ENCODE peak calls at places on chromosomes 1 and 21, in six cellular contexts. One of them, this sample, is unnamed. For H3K79me2, the result is how much of the 10 kb centered on the place peaks cover.

GRCh38 chr1:150629115-150629928 is at the start of gene ENSA:
- DNase-seq in HCT116: peak
- DNase-seq in MM.1S: peak
- DNase-seq in hepatocyte: peak
- DNase-seq in mammary epithelial cell: peak
- DNase-seq in fibroblast of lung: peak
- DNase-seq in this sample: peak

GRCh38 chr1:223770621-223771315 is 58.4 kb downstream of the CAPN2 start:
- DNase-seq in HCT116: no peak
- DNase-seq in MM.1S: peak
- DNase-seq in hepatocyte: no peak
- DNase-seq in mammary epithelial cell: no peak
- DNase-seq in fibroblast of lung: no peak
- DNase-seq in this sample: no peak

GRCh38 chr21:41086551-41086950 is 81.4 kb upstream of the BACE2 start:
- DNase-seq in HCT116: no peak
- DNase-seq in MM.1S: no peak
- DNase-seq in hepatocyte: no peak
- DNase-seq in mammary epithelial cell: no peak
- DNase-seq in fibroblast of lung: no peak
- DNase-seq in this sample: no peak

GRCh38 chr1:183804916-183805734 is at the start of gene RGL1:
- DNase-seq in HCT116: peak
- DNase-seq in MM.1S: peak
- DNase-seq in hepatocyte: peak
- DNase-seq in mammary epithelial cell: peak
- DNase-seq in fibroblast of lung: peak
- DNase-seq in this sample: no peak

GRCh38 chr1:76690784-76691183 is 176.5 kb upstream of the ST6GALNAC5 start:
- DNase-seq in HCT116: peak
- DNase-seq in MM.1S: no peak
- DNase-seq in hepatocyte: peak
- DNase-seq in mammary epithelial cell: no peak
- DNase-seq in fibroblast of lung: peak
- DNase-seq in this sample: no peak

GRCh38 chr21:25895565-25896205 is 160.9 kb downstream of the GABPA start:
- DNase-seq in HCT116: no peak
- DNase-seq in MM.1S: peak
- DNase-seq in hepatocyte: no peak
- DNase-seq in mammary epithelial cell: peak
- DNase-seq in fibroblast of lung: peak
- DNase-seq in this sample: no peak

GRCh38 chr1:25610822-25611630 is 5.6 kb upstream of the MAN1C1 start:
- DNase-seq in HCT116: peak
- DNase-seq in MM.1S: no peak
- DNase-seq in hepatocyte: no peak
- DNase-seq in mammary epithelial cell: no peak
- DNase-seq in fibroblast of lung: no peak
- DNase-seq in this sample: no peak

GRCh38 chr21:25818156-25818950 is 83.6 kb downstream of the GABPA start:
- DNase-seq in HCT116: no peak
- DNase-seq in MM.1S: peak
- DNase-seq in hepatocyte: no peak
- DNase-seq in mammary epithelial cell: no peak
- DNase-seq in fibroblast of lung: no peak
- DNase-seq in this sample: peak

GRCh38 chr1:18946550-18947381 is 9.7 kb downstream of the IFFO2 start:
- DNase-seq in HCT116: no peak
- DNase-seq in MM.1S: no peak
- DNase-seq in hepatocyte: no peak
- DNase-seq in mammary epithelial cell: no peak
- DNase-seq in fibroblast of lung: no peak
- DNase-seq in this sample: no peak

GRCh38 chr1:64598100-64598571 is 128.2 kb downstream of the CACHD1 start:
- DNase-seq in HCT116: no peak
- DNase-seq in MM.1S: no peak
- DNase-seq in hepatocyte: peak
- DNase-seq in mammary epithelial cell: peak
- DNase-seq in fibroblast of lung: peak
- DNase-seq in this sample: no peak

GRCh38 chr1:162633327-162633762 is 1.1 kb downstream of the DDR2 start:
- DNase-seq in HCT116: no peak
- DNase-seq in MM.1S: peak
- DNase-seq in hepatocyte: peak
- DNase-seq in mammary epithelial cell: no peak
- DNase-seq in fibroblast of lung: peak
- DNase-seq in this sample: no peak

GRCh38 chr21:45326834-45327457 is 39.3 kb upstream of the POFUT2 start:
- DNase-seq in HCT116: no peak
- DNase-seq in MM.1S: no peak
- DNase-seq in hepatocyte: no peak
- DNase-seq in mammary epithelial cell: no peak
- DNase-seq in fibroblast of lung: no peak
- DNase-seq in this sample: no peak

GRCh38 chr1:63063367-63063766 is 259.0 kb upstream of the FOXD3 start:
- DNase-seq in HCT116: no peak
- DNase-seq in MM.1S: no peak
- DNase-seq in hepatocyte: no peak
- DNase-seq in mammary epithelial cell: no peak
- DNase-seq in fibroblast of lung: no peak
- DNase-seq in this sample: no peak

GRCh38 chr1:6259491-6260362 is 1.2 kb downstream of the GPR153 start:
- DNase-seq in HCT116: peak
- DNase-seq in MM.1S: peak
- DNase-seq in hepatocyte: peak
- DNase-seq in mammary epithelial cell: peak
- DNase-seq in fibroblast of lung: peak
- DNase-seq in this sample: peak

GRCh38 chr1:55584521-55585401 is 369.6 kb upstream of the USP24 start:
- DNase-seq in HCT116: no peak
- DNase-seq in MM.1S: no peak
- DNase-seq in hepatocyte: peak
- DNase-seq in mammary epithelial cell: peak
- DNase-seq in fibroblast of lung: peak
- DNase-seq in this sample: no peak

GRCh38 chr1:81264976-81265375 is 535.8 kb upstream of the ADGRL2 start:
- DNase-seq in HCT116: no peak
- DNase-seq in MM.1S: no peak
- DNase-seq in hepatocyte: no peak
- DNase-seq in mammary epithelial cell: no peak
- DNase-seq in fibroblast of lung: no peak
- DNase-seq in this sample: no peak

GRCh38 chr1:32151319-32151787 is 28.1 kb upstream of the TXLNA start:
- DNase-seq in HCT116: no peak
- DNase-seq in MM.1S: no peak
- DNase-seq in hepatocyte: peak
- DNase-seq in mammary epithelial cell: peak
- DNase-seq in fibroblast of lung: peak
- DNase-seq in this sample: no peak

GRCh38 chr1:242185728-242186127 is 186.8 kb upstream of the MAP1LC3C start:
- DNase-seq in HCT116: no peak
- DNase-seq in MM.1S: no peak
- DNase-seq in hepatocyte: no peak
- DNase-seq in mammary epithelial cell: no peak
- DNase-seq in fibroblast of lung: no peak
- DNase-seq in this sample: no peak

GRCh38 chr1:17318262-17318661 is 10.3 kb downstream of the PADI4 start:
- DNase-seq in HCT116: no peak
- DNase-seq in MM.1S: no peak
- DNase-seq in hepatocyte: no peak
- DNase-seq in mammary epithelial cell: no peak
- DNase-seq in fibroblast of lung: no peak
- DNase-seq in this sample: no peak

GRCh38 chr1:11499825-11500331 is 20.9 kb downstream of the DISP3 start:
- DNase-seq in HCT116: no peak
- DNase-seq in MM.1S: no peak
- DNase-seq in hepatocyte: no peak
- DNase-seq in mammary epithelial cell: no peak
- DNase-seq in fibroblast of lung: no peak
- DNase-seq in this sample: no peak

GRCh38 chr1:34928865-34929496 is 469 bp downstream of the DLGAP3 start:
- DNase-seq in HCT116: no peak
- DNase-seq in MM.1S: no peak
- DNase-seq in hepatocyte: peak
- DNase-seq in mammary epithelial cell: no peak
- DNase-seq in fibroblast of lung: no peak
- DNase-seq in this sample: no peak

GRCh38 chr1:83583351-83584014 is 415.4 kb downstream of the TTLL7 start:
- DNase-seq in HCT116: no peak
- DNase-seq in MM.1S: no peak
- DNase-seq in hepatocyte: peak
- DNase-seq in mammary epithelial cell: no peak
- DNase-seq in fibroblast of lung: no peak
- DNase-seq in this sample: no peak

DNA sequence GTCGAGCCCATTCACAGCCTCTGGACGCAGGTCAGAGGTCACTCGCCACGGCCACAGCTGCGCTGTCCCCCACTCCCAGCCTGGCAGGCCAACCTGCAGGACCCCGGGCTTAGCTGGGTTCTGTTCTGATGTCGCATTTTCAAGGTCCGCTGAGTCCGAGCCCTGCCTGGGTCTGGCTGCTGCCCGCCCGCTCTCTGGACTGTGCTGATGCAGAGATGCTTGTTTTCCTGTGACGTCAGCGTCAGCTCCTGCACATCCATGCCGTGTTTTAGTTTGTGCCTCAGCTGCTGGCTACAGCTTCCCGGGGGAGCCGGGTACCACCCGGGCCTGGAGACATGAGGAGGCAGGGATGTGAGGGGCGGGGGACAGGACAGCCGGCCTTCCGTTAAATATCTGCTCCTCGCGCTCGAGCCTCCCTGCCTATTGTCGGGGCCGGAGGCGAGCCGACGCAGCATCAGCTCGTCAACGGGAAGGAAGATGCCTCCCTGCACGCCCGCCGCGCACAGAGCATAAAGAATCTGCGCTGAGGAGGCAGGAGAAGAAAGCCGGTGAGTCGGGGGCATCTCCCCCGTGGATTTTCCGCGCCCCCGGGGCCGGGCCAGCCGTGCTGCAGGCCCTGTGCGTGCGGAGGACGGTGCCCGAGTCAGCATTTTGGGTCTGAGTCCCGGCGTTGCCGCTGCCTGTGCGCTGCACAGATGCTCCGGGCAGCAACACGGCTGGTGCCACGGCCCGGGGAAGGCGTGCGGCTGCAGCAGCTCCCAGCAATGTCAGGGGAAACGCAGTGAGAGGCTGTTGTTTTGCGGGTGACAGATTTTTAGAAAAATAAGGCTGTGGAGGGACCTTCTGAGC is 23.4 kb downstream of the PRKCZ start:
- DNase-seq in HCT116: no peak
- DNase-seq in MM.1S: no peak
- DNase-seq in hepatocyte: no peak
- DNase-seq in mammary epithelial cell: no peak
- DNase-seq in fibroblast of lung: peak
- DNase-seq in this sample: no peak
- TF ChIP-seq EZH2 in HCT116: no peak
- TF ChIP-seq EZH2 in MM.1S: no peak
- TF ChIP-seq EZH2 in hepatocyte: no peak
- TF ChIP-seq EZH2 in mammary epithelial cell: no peak
- TF ChIP-seq EZH2 in fibroblast of lung: no peak
- TF ChIP-seq EZH2 in this sample: no peak

GRCh38 chr1:26783646-26784022 is 4.1 kb upstream of the PIGV start:
- DNase-seq in HCT116: no peak
- DNase-seq in MM.1S: no peak
- DNase-seq in hepatocyte: no peak
- DNase-seq in mammary epithelial cell: no peak
- DNase-seq in fibroblast of lung: no peak
- DNase-seq in this sample: no peak

GRCh38 chr1:26779093-26779668 is 8.6 kb upstream of the PIGV start:
- DNase-seq in HCT116: no peak
- DNase-seq in MM.1S: no peak
- DNase-seq in hepatocyte: no peak
- DNase-seq in mammary epithelial cell: no peak
- DNase-seq in fibroblast of lung: no peak
- DNase-seq in this sample: no peak

GRCh38 chr1:26780344-26780957 is 7.3 kb upstream of the PIGV start:
- DNase-seq in HCT116: no peak
- DNase-seq in MM.1S: no peak
- DNase-seq in hepatocyte: no peak
- DNase-seq in mammary epithelial cell: no peak
- DNase-seq in fibroblast of lung: no peak
- DNase-seq in this sample: no peak

GRCh38 chr1:26782521-26783212 is 5.1 kb upstream of the PIGV start:
- DNase-seq in HCT116: no peak
- DNase-seq in MM.1S: no peak
- DNase-seq in hepatocyte: no peak
- DNase-seq in mammary epithelial cell: no peak
- DNase-seq in fibroblast of lung: no peak
- DNase-seq in this sample: no peak

GRCh38 chr1:26781206-26781825 is 6.4 kb upstream of the PIGV start:
- DNase-seq in HCT116: no peak
- DNase-seq in MM.1S: peak
- DNase-seq in hepatocyte: no peak
- DNase-seq in mammary epithelial cell: no peak
- DNase-seq in fibroblast of lung: no peak
- DNase-seq in this sample: no peak
- H3K79me2 ChIP-seq in HCT116: under half
- H3K79me2 ChIP-seq in MM.1S: under half
- H3K79me2 ChIP-seq in hepatocyte: half or more
- H3K79me2 ChIP-seq in mammary epithelial cell: under half
- H3K79me2 ChIP-seq in fibroblast of lung: under half
- H3K79me2 ChIP-seq in this sample: under half

GRCh38 chr1:214341918-214342317 is 61.0 kb downstream of the SMYD2 start:
- DNase-seq in HCT116: no peak
- DNase-seq in MM.1S: no peak
- DNase-seq in hepatocyte: no peak
- DNase-seq in mammary epithelial cell: no peak
- DNase-seq in fibroblast of lung: no peak
- DNase-seq in this sample: no peak
- TF ChIP-seq CTCF in HCT116: no peak
- TF ChIP-seq CTCF in MM.1S: no peak
- TF ChIP-seq CTCF in hepatocyte: no peak
- TF ChIP-seq CTCF in mammary epithelial cell: no peak
- TF ChIP-seq CTCF in fibroblast of lung: no peak
- TF ChIP-seq CTCF in this sample: no peak

GRCh38 chr1:156432109-156433018 is 63.4 kb downstream of the RHBG start:
- DNase-seq in HCT116: no peak
- DNase-seq in MM.1S: no peak
- DNase-seq in hepatocyte: no peak
- DNase-seq in mammary epithelial cell: no peak
- DNase-seq in fibroblast of lung: no peak
- DNase-seq in this sample: no peak
- TF ChIP-seq EZH2 in HCT116: no peak
- TF ChIP-seq EZH2 in MM.1S: no peak
- TF ChIP-seq EZH2 in hepatocyte: no peak
- TF ChIP-seq EZH2 in mammary epithelial cell: no peak
- TF ChIP-seq EZH2 in fibroblast of lung: peak
- TF ChIP-seq EZH2 in this sample: peak

DNA sequence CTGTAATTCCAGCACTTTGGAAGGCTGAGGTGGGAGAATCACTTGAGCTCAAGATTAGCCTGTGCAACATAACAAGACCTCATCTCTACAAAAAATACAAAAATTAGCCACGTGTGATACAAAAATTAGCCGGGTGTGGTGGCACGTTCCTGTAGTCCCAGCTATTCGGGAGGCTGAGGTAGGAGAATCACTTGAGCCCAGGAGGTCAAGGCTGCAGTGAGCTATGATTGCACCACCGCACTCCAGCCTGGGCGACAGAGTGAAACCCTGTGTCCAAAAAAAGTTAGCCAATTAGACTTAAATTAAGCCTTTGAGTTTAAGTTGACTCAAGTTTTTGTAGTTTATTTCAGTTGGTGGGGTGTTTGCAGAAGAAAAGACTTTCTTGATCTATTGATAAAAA is 11.8 kb downstream of the CXADR start:
- DNase-seq in HCT116: no peak
- DNase-seq in MM.1S: no peak
- DNase-seq in hepatocyte: no peak
- DNase-seq in mammary epithelial cell: no peak
- DNase-seq in fibroblast of lung: no peak
- DNase-seq in this sample: no peak
- H3K79me2 ChIP-seq in HCT116: under half
- H3K79me2 ChIP-seq in MM.1S: under half
- H3K79me2 ChIP-seq in hepatocyte: half or more
- H3K79me2 ChIP-seq in mammary epithelial cell: under half
- H3K79me2 ChIP-seq in fibroblast of lung: under half
- H3K79me2 ChIP-seq in this sample: under half

This sample was measured in DND-41.